ENCODE peak calls at places on chromosomes 6 and 20, in six cellular contexts. N, E, A, H, R and C are unnamed samples. For H3K9me3, the result is how much of the 10 kb centered on the place peaks cover.

GRCh38 chr6:159594106-159594749 is 98.8 kb downstream of the SOD2 start:
- DNase-seq in N (no peak), E (no peak), A (peak), H (no peak), R (no peak), C (no peak)

GRCh38 chr20:43243672-43244269 is 54.1 kb upstream of the PTPRT start:
- DNase-seq in N (no peak), E (peak), A (no peak), H (no peak), R (no peak), C (no peak)

GRCh38 chr6:5063617-5064016 is 21.5 kb upstream of the PPP1R3G start:
- DNase-seq in N (no peak), E (no peak), A (no peak), H (no peak), R (no peak), C (no peak)

GRCh38 chr20:24985802-24986201 is 6.7 kb downstream of the APMAP start:
- DNase-seq in N (no peak), E (no peak), A (no peak), H (no peak), R (peak), C (peak)

GRCh38 chr20:3246682-3247081 is 7.7 kb upstream of the SLC4A11 start:
- DNase-seq in N (no peak), E (no peak), A (no peak), H (no peak), R (no peak), C (no peak)

GRCh38 chr6:118750143-118750542 is 98.8 kb upstream of the CEP85L start:
- DNase-seq in N (no peak), E (no peak), A (no peak), H (no peak), R (no peak), C (no peak)

GRCh38 chr6:1701668-1702353 is 92.1 kb downstream of the FOXC1 start:
- DNase-seq in N (peak), E (no peak), A (peak), H (no peak), R (no peak), C (no peak)

GRCh38 chr20:63166423-63167020 is 49.4 kb downstream of the YTHDF1 start:
- DNase-seq in N (no peak), E (no peak), A (no peak), H (no peak), R (no peak), C (no peak)

GRCh38 chr6:133207754-133208153 is 33.4 kb upstream of the EYA4 start:
- DNase-seq in N (no peak), E (no peak), A (no peak), H (no peak), R (no peak), C (no peak)

GRCh38 chr6:43624786-43625288 is 4.2 kb downstream of the GTPBP2 start:
- DNase-seq in N (no peak), E (no peak), A (no peak), H (no peak), R (no peak), C (no peak)

GRCh38 chr6:20096506-20096905 is 115.8 kb downstream of the MBOAT1 start:
- DNase-seq in N (no peak), E (no peak), A (no peak), H (no peak), R (no peak), C (no peak)

GRCh38 chr6:35242906-35243305 is 16.6 kb upstream of the ZNF76 start:
- DNase-seq in N (no peak), E (no peak), A (no peak), H (no peak), R (no peak), C (no peak)

GRCh38 chr6:169250660-169251059 is 3.0 kb downstream of the THBS2 start:
- DNase-seq in N (peak), E (peak), A (no peak), H (no peak), R (peak), C (peak)

GRCh38 chr20:61328906-61329558 is 77.0 kb downstream of the CDH4 start:
- DNase-seq in N (no peak), E (no peak), A (peak), H (no peak), R (no peak), C (peak)

GRCh38 chr6:34316442-34317171 is 67.8 kb upstream of the SMIM29 start:
- DNase-seq in N (no peak), E (no peak), A (no peak), H (no peak), R (no peak), C (no peak)

GRCh38 chr6:41200296-41200900 is 551 bp downstream of the TREML2 start:
- DNase-seq in N (peak), E (no peak), A (no peak), H (peak), R (peak), C (peak)

GRCh38 chr6:16494781-16495180 is 256.4 kb downstream of the GMPR start:
- DNase-seq in N (no peak), E (no peak), A (no peak), H (no peak), R (no peak), C (no peak)

GRCh38 chr6:2448826-2449571 is 203.6 kb upstream of the GMDS start:
- DNase-seq in N (no peak), E (peak), A (peak), H (no peak), R (no peak), C (no peak)

GRCh38 chr6:168886306-168886854 is 367.3 kb downstream of the THBS2 start:
- DNase-seq in N (no peak), E (no peak), A (no peak), H (no peak), R (no peak), C (no peak)

GRCh38 chr6:20403766-20404640 is 2.3 kb downstream of the E2F3 start:
- DNase-seq in N (no peak), E (peak), A (peak), H (peak), R (no peak), C (no peak)

GRCh38 chr20:19888269-19888669 is 128.9 kb upstream of the NAA20 start:
- DNase-seq in N (no peak), E (no peak), A (no peak), H (no peak), R (peak), C (no peak)

GRCh38 chr6:141594874-141595273 is 537.9 kb upstream of the GJE1 start:
- DNase-seq in N (no peak), E (no peak), A (no peak), H (no peak), R (no peak), C (no peak)

GRCh38 chr6:75619230-75619899 is 17.7 kb downstream of the SENP6 start:
- DNase-seq in N (no peak), E (no peak), A (no peak), H (no peak), R (no peak), C (no peak)

GRCh38 chr6:159953091-159953581 is 15.7 kb upstream of the IGF2R start:
- DNase-seq in N (peak), E (no peak), A (no peak), H (no peak), R (peak), C (peak)

GRCh38 chr20:44970243-44970757 is 4.0 kb downstream of the STK4 start:
- DNase-seq in N (no peak), E (no peak), A (peak), H (peak), R (no peak), C (no peak)

GRCh38 chr20:38172344-38172743 is 7.3 kb upstream of the TGM2 start:
- DNase-seq in N (no peak), E (peak), A (peak), H (no peak), R (no peak), C (no peak)

GRCh38 chr6:127515234-127515793 is 3.8 kb downstream of the MTCL3 start:
- DNase-seq in N (no peak), E (no peak), A (peak), H (no peak), R (no peak), C (no peak)

GRCh38 chr6:79377830-79378460 is 143.5 kb upstream of the HMGN3 start:
- DNase-seq in N (no peak), E (peak), A (no peak), H (no peak), R (no peak), C (no peak)

GRCh38 chr6:37289931-37290330 is 32.0 kb upstream of the TMEM217 start:
- DNase-seq in N (no peak), E (no peak), A (no peak), H (peak), R (no peak), C (no peak)

GRCh38 chr6:3529232-3529631 is 72.4 kb upstream of the SLC22A23 start:
- DNase-seq in N (no peak), E (no peak), A (no peak), H (no peak), R (no peak), C (no peak)

GRCh38 chr6:54310377-54311152 is 2.3 kb downstream of the TINAG start:
- DNase-seq in N (no peak), E (no peak), A (no peak), H (no peak), R (no peak), C (no peak)

GRCh38 chr6:168468046-168468445 is 27.1 kb downstream of the SMOC2 start:
- DNase-seq in N (no peak), E (no peak), A (no peak), H (no peak), R (no peak), C (no peak)

GRCh38 chr6:120077489-120077888 is 727.9 kb upstream of the MAN1A1 start:
- DNase-seq in N (no peak), E (peak), A (no peak), H (no peak), R (no peak), C (no peak)

GRCh38 chr20:5402903-5403531 is 86.3 kb upstream of the PROKR2 start:
- DNase-seq in N (no peak), E (peak), A (peak), H (no peak), R (no peak), C (no peak)

GRCh38 chr6:8064638-8065518 is 689 bp upstream of the BLOC1S5 start:
- DNase-seq in N (no peak), E (no peak), A (no peak), H (no peak), R (no peak), C (no peak)

GRCh38 chr20:2692886-2693285 is 306 bp downstream of the EBF4 start:
- DNase-seq in N (no peak), E (no peak), A (no peak), H (peak), R (no peak), C (no peak)

GRCh38 chr6:38012573-38012972 is 193.0 kb downstream of the ZFAND3 start:
- DNase-seq in N (no peak), E (peak), A (peak), H (peak), R (peak), C (no peak)

GRCh38 chr6:36677753-36678487 is 594 bp upstream of the CDKN1A start:
- DNase-seq in N (no peak), E (no peak), A (no peak), H (no peak), R (no peak), C (no peak)

GRCh38 chr6:168596316-168596715 is 155.3 kb downstream of the SMOC2 start:
- DNase-seq in N (no peak), E (no peak), A (no peak), H (no peak), R (no peak), C (no peak)

GRCh38 chr20:59008715-59009336 is 1.8 kb upstream of the CTSZ start:
- DNase-seq in N (no peak), E (no peak), A (no peak), H (no peak), R (peak), C (peak)

GRCh38 chr20:59007758-59008511 is 881 bp upstream of the CTSZ start:
- DNase-seq in N (peak), E (no peak), A (no peak), H (no peak), R (peak), C (peak)

GRCh38 chr20:59006167-59006863 is 739 bp downstream of the CTSZ start:
- DNase-seq in N (peak), E (no peak), A (no peak), H (no peak), R (peak), C (peak)

GRCh38 chr20:59005523-59006166 is 1.4 kb downstream of the CTSZ start:
- DNase-seq in N (no peak), E (no peak), A (no peak), H (no peak), R (no peak), C (no peak)

DNA sequence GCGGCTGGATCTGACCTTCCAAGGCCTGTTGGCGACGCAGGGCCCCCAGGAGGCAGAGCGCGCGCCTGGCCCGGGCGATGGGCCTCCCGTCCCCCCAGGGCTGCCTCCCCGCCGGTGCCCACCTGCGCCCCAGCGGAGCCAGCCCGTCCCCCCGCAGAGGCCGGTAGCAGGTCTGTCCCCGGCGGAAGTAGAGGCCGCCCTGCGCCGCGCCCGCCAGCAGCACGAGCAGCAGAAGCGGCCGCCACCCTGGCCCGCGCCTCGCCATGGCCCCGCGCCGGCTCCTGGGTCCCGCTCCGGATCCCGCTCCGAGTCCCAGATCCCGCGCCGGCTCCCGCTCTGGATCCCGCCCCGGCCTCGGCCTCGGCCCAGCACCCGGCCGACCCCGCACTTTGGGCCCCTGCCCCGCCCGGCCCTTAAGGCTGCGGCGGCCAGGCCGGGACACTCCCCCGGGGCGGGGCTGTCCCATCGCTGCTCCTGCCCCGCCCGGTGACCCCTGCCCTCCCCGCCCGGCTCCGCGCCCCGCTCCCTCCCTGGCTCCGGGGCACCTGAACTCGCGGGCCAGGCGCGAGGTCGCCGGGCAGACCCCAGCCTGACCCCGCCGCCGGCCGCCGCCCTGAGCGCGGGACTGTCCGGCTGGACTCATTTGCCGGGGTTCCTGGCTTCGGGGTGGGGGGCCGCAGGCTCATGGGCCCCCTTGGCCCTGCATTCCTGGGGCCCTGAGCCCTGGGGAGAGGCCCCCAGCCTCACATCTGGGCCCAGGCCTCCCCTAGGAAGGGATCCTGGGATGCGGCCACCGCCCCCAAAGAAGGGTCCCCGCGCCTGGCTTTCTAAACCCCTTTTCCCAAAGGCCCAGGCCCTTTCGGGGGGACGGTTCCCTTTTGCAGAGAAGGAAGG is at the start of gene CTSZ:
- DNase-seq in N (peak), E (peak), A (peak), H (peak), R (peak), C (peak)
- H3K27ac ChIP-seq in N (peak), E (peak), A (peak), H (peak), R (peak), C (peak)

DNA sequence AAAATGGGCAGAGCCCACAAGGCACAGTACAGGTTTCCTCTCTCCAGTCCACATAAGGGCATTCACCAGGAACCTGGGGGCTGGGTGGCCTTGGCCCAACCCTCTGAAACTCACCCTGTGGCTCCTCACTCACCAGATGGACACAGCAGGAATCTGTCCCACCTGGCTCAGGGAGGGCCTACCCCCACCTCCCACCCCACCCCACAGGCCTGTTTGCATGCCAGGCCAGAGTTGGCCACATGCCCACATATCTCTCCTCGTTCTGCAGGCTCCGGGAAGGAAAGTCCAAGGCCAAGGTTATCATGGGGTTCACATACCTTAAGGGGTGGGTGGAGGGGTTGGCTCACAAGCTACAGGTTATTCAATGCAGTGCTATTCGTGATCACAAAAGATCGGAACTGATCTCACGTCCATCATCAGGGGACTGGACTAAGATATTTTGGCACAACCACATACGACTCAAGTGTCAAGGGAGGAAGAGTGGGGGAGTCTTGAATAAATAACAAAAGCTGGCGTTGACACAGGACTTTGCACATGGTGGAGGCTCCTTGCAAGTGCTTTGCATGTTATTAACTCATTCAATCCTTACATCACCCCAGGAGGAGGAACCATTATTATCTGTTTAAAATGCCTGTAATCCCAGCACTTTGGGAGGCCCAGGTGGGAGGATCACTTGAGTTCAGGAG is 13.0 kb downstream of the RIPOR3 start:
- DNase-seq in N (no peak), E (peak), A (no peak), H (no peak), R (no peak), C (no peak)
- H3K9me3 ChIP-seq in N (under half), E (under half), A (under half), H (under half), R (under half), C (under half)

DNA sequence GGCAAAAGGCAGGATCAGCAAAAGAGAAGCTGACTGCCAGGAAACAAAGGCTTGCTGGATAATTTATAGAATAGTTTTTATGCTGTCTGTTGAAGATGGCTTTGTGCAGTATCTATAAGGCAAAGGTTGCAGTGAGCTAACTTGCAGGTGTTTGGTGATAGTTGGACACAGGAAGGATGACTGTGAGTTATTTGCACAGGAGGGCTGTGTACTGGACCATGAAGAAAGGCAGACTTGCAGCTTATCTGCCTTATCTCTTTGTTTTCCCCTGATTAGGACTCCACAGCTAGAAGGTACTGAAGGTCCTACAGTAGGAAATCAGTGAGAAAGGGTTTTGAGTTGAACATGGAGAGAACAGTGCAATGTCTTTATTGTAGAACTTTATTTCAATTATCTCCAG is 2.1 kb downstream of the BTN1A1 start:
- DNase-seq in N (no peak), E (no peak), A (no peak), H (peak), R (no peak), C (no peak)
- H3K4me3 ChIP-seq in N (no peak), E (no peak), A (no peak), H (peak), R (peak), C (no peak)

GRCh38 chr20:17964073-17964472 is 4.5 kb downstream of the SNX5 start:
- DNase-seq in N (no peak), E (no peak), A (no peak), H (no peak), R (no peak), C (no peak)
- H3K27ac ChIP-seq in N (no peak), E (no peak), A (no peak), H (no peak), R (no peak), C (no peak)

GRCh38 chr6:27451660-27452390 is 21.1 kb downstream of the ZNF184 start:
- DNase-seq in N (no peak), E (no peak), A (peak), H (no peak), R (no peak), C (no peak)
- H3K9me3 ChIP-seq in N (under half), E (half or more), A (under half), H (half or more), R (half or more), C (half or more)

GRCh38 chr6:147933201-147933600 is 409.4 kb upstream of the SASH1 start:
- DNase-seq in N (no peak), E (no peak), A (no peak), H (no peak), R (no peak), C (no peak)
- H3K4me3 ChIP-seq in N (no peak), E (no peak), A (no peak), H (no peak), R (no peak), C (no peak)